ENCODE peak calls at places on chromosomes 3 and 15, in eight cellular contexts. One of them, this sample, is unnamed.

GRCh38 chr3:131716007-131716406 is 213.2 kb upstream of the MRPL3 start:
- DNase-seq in activated CD4-positive, alpha-beta T cell treated with anti-CD3 and anti-CD28 coated beads for 36 hours: no peak
- DNase-seq in AG09309: no peak
- DNase-seq in NCI-H524: no peak
- DNase-seq in lower lobe of right lung: no peak
- DNase-seq in NCI-H345: no peak
- DNase-seq in hippocampal formation: no peak
- DNase-seq in esophagus squamous epithelium: no peak
- DNase-seq in this sample: no peak

GRCh38 chr3:105866656-105867653 is 1.9 kb downstream of the CBLB start:
- DNase-seq in activated CD4-positive, alpha-beta T cell treated with anti-CD3 and anti-CD28 coated beads for 36 hours: peak; percentile 32
- DNase-seq in AG09309: no peak
- DNase-seq in NCI-H524: no peak
- DNase-seq in lower lobe of right lung: no peak
- DNase-seq in NCI-H345: no peak
- DNase-seq in hippocampal formation: no peak
- DNase-seq in esophagus squamous epithelium: no peak
- DNase-seq in this sample: no peak

GRCh38 chr3:144185291-144185690 is 213.7 kb downstream of the DIPK2A start:
- DNase-seq in activated CD4-positive, alpha-beta T cell treated with anti-CD3 and anti-CD28 coated beads for 36 hours: no peak
- DNase-seq in AG09309: no peak
- DNase-seq in NCI-H524: no peak
- DNase-seq in lower lobe of right lung: no peak
- DNase-seq in NCI-H345: no peak
- DNase-seq in hippocampal formation: no peak
- DNase-seq in esophagus squamous epithelium: no peak
- DNase-seq in this sample: no peak

GRCh38 chr15:28884151-28884940 is 1.4 kb upstream of the APBA2 start:
- DNase-seq in activated CD4-positive, alpha-beta T cell treated with anti-CD3 and anti-CD28 coated beads for 36 hours: no peak
- DNase-seq in AG09309: no peak
- DNase-seq in NCI-H524: peak; percentile 17
- DNase-seq in lower lobe of right lung: no peak
- DNase-seq in NCI-H345: no peak
- DNase-seq in hippocampal formation: no peak
- DNase-seq in esophagus squamous epithelium: no peak
- DNase-seq in this sample: no peak

GRCh38 chr3:100893590-100893989 is 99.6 kb downstream of the ABI3BP start:
- DNase-seq in activated CD4-positive, alpha-beta T cell treated with anti-CD3 and anti-CD28 coated beads for 36 hours: no peak
- DNase-seq in AG09309: no peak
- DNase-seq in NCI-H524: peak; percentile 41
- DNase-seq in lower lobe of right lung: peak; percentile 46
- DNase-seq in NCI-H345: no peak
- DNase-seq in hippocampal formation: no peak
- DNase-seq in esophagus squamous epithelium: no peak
- DNase-seq in this sample: no peak

GRCh38 chr15:31489801-31490646 is 163.4 kb downstream of the KLF13 start:
- DNase-seq in activated CD4-positive, alpha-beta T cell treated with anti-CD3 and anti-CD28 coated beads for 36 hours: peak; percentile 59
- DNase-seq in AG09309: no peak
- DNase-seq in NCI-H524: peak; percentile 69
- DNase-seq in lower lobe of right lung: no peak
- DNase-seq in NCI-H345: peak; percentile 41
- DNase-seq in hippocampal formation: no peak
- DNase-seq in esophagus squamous epithelium: no peak
- DNase-seq in this sample: no peak

GRCh38 chr3:175777495-175777894 is 918.4 kb downstream of the NAALADL2 start:
- DNase-seq in activated CD4-positive, alpha-beta T cell treated with anti-CD3 and anti-CD28 coated beads for 36 hours: no peak
- DNase-seq in AG09309: peak; percentile 46
- DNase-seq in NCI-H524: no peak
- DNase-seq in lower lobe of right lung: no peak
- DNase-seq in NCI-H345: no peak
- DNase-seq in hippocampal formation: no peak
- DNase-seq in esophagus squamous epithelium: no peak
- DNase-seq in this sample: no peak

GRCh38 chr15:70091649-70092461 is 5.9 kb downstream of the TLE3 start:
- DNase-seq in activated CD4-positive, alpha-beta T cell treated with anti-CD3 and anti-CD28 coated beads for 36 hours: peak; percentile 39
- DNase-seq in AG09309: no peak
- DNase-seq in NCI-H524: peak; percentile 78
- DNase-seq in lower lobe of right lung: no peak
- DNase-seq in NCI-H345: peak; percentile 65
- DNase-seq in hippocampal formation: peak; percentile 15
- DNase-seq in esophagus squamous epithelium: no peak
- DNase-seq in this sample: no peak

GRCh38 chr3:138199847-138200246 is 12.7 kb downstream of the ARMC8 start:
- DNase-seq in activated CD4-positive, alpha-beta T cell treated with anti-CD3 and anti-CD28 coated beads for 36 hours: no peak
- DNase-seq in AG09309: no peak
- DNase-seq in NCI-H524: no peak
- DNase-seq in lower lobe of right lung: no peak
- DNase-seq in NCI-H345: no peak
- DNase-seq in hippocampal formation: no peak
- DNase-seq in esophagus squamous epithelium: no peak
- DNase-seq in this sample: no peak

GRCh38 chr15:93005133-93005532 is 83.9 kb downstream of the RGMA start:
- DNase-seq in activated CD4-positive, alpha-beta T cell treated with anti-CD3 and anti-CD28 coated beads for 36 hours: no peak
- DNase-seq in AG09309: no peak
- DNase-seq in NCI-H524: no peak
- DNase-seq in lower lobe of right lung: no peak
- DNase-seq in NCI-H345: no peak
- DNase-seq in hippocampal formation: no peak
- DNase-seq in esophagus squamous epithelium: no peak
- DNase-seq in this sample: no peak

GRCh38 chr3:23756206-23756840 is 49.4 kb upstream of the UBE2E1 start:
- DNase-seq in activated CD4-positive, alpha-beta T cell treated with anti-CD3 and anti-CD28 coated beads for 36 hours: no peak
- DNase-seq in AG09309: no peak
- DNase-seq in NCI-H524: no peak
- DNase-seq in lower lobe of right lung: no peak
- DNase-seq in NCI-H345: no peak
- DNase-seq in hippocampal formation: no peak
- DNase-seq in esophagus squamous epithelium: no peak
- DNase-seq in this sample: no peak